ENCODE peak calls at places on chromosomes 3 and 15, in nine cellular contexts. I is NB4; T is OCI-LY7; X is NAMALWA; O is effector CD4-positive, alpha-beta T cell; H is iPS-NIHi11; P is GM20000; M is hippocampal formation; E is SW480. Y is an unnamed sample.

GRCh38 chr3:4776980-4777581 is 202.2 kb upstream of the BHLHE40 start:
- DNase-seq in I (peak; percentile 40), T (no peak), X (no peak), O (no peak), H (no peak), P (peak; percentile 70), M (no peak), E (no peak), Y (peak; percentile 4)

GRCh38 chr15:31440754-31441298 is 114.2 kb downstream of the KLF13 start:
- DNase-seq in I (no peak), T (no peak), X (no peak), O (no peak), H (peak; percentile 46), P (no peak), M (no peak), E (no peak), Y (peak; percentile 49)

GRCh38 chr3:47874913-47875312 is 72.0 kb downstream of the DHX30 start:
- DNase-seq in I (no peak), T (no peak), X (no peak), O (no peak), H (no peak), P (no peak), M (no peak), E (no peak), Y (no peak)

GRCh38 chr3:59425371-59425770 is 375.5 kb upstream of the CFAP20DC start:
- DNase-seq in I (no peak), T (no peak), X (no peak), O (no peak), H (no peak), P (no peak), M (no peak), E (no peak), Y (peak; percentile 75)

GRCh38 chr15:95499397-95499796 is 831.1 kb upstream of the NR2F2 start:
- DNase-seq in I (no peak), T (no peak), X (no peak), O (no peak), H (no peak), P (no peak), M (no peak), E (no peak), Y (peak; percentile 13)

GRCh38 chr3:58049143-58049785 is 41.0 kb downstream of the FLNB start:
- DNase-seq in I (no peak), T (no peak), X (no peak), O (no peak), H (peak; percentile 86), P (no peak), M (no peak), E (peak; percentile 97), Y (peak; percentile 96)

GRCh38 chr3:53229171-53229570 is 26.7 kb downstream of the TKT start:
- DNase-seq in I (no peak), T (no peak), X (no peak), O (no peak), H (peak; percentile 3), P (no peak), M (no peak), E (no peak), Y (no peak)

GRCh38 chr3:39126532-39127071 is 19.1 kb downstream of the TTC21A start:
- DNase-seq in I (peak; percentile 59), T (peak; percentile 48), X (peak; percentile 56), O (no peak), H (peak; percentile 60), P (no peak), M (no peak), E (peak; percentile 33), Y (peak; percentile 63)

GRCh38 chr3:21718161-21718765 is 32.7 kb downstream of the ZNF385D start:
- DNase-seq in I (no peak), T (no peak), X (no peak), O (no peak), H (no peak), P (no peak), M (no peak), E (no peak), Y (peak; percentile 96)

GRCh38 chr3:175433026-175433668 is 574.0 kb downstream of the NAALADL2 start:
- DNase-seq in I (no peak), T (no peak), X (no peak), O (no peak), H (no peak), P (no peak), M (no peak), E (no peak), Y (peak; percentile 93)

GRCh38 chr15:70486451-70487379 is 276.6 kb downstream of the UACA start:
- DNase-seq in I (peak; percentile 97), T (no peak), X (no peak), O (no peak), H (no peak), P (peak; percentile 81), M (no peak), E (peak; percentile 40), Y (peak; percentile 42)

GRCh38 chr15:27770086-27770607 is 329.0 kb downstream of the OCA2 start:
- DNase-seq in I (no peak), T (no peak), X (no peak), O (no peak), H (no peak), P (no peak), M (no peak), E (no peak), Y (no peak)

GRCh38 chr15:77599899-77600298 is 32.8 kb downstream of the LINGO1 start:
- DNase-seq in I (peak; percentile 79), T (peak; percentile 63), X (peak; percentile 76), O (no peak), H (peak; percentile 83), P (no peak), M (no peak), E (no peak), Y (peak; percentile 60)

GRCh38 chr3:55750525-55750924 is 263.4 kb upstream of the WNT5A start:
- DNase-seq in I (no peak), T (no peak), X (no peak), O (no peak), H (no peak), P (no peak), M (no peak), E (no peak), Y (peak; percentile 97)

GRCh38 chr3:158649791-158650190 is 5.5 kb downstream of the GFM1 start:
- DNase-seq in I (no peak), T (no peak), X (no peak), O (no peak), H (no peak), P (no peak), M (no peak), E (peak; percentile 79), Y (no peak)

GRCh38 chr3:8538904-8539303 is 37.3 kb downstream of the LMCD1 start:
- DNase-seq in I (no peak), T (no peak), X (no peak), O (no peak), H (no peak), P (no peak), M (no peak), E (no peak), Y (peak; percentile 81)

GRCh38 chr15:57323806-57324589 is 52.3 kb upstream of the CGNL1 start:
- DNase-seq in I (peak; percentile 41), T (peak; percentile 66), X (peak; percentile 85), O (no peak), H (peak; percentile 61), P (peak; percentile 66), M (no peak), E (peak; percentile 71), Y (peak; percentile 92)

GRCh38 chr3:119184808-119185690 is 11.7 kb downstream of the UPK1B start:
- DNase-seq in I (no peak), T (no peak), X (no peak), O (no peak), H (no peak), P (no peak), M (no peak), E (no peak), Y (peak; percentile 95)

GRCh38 chr3:151307583-151307982 is 9.0 kb downstream of the GPR87 start:
- DNase-seq in I (no peak), T (no peak), X (no peak), O (no peak), H (no peak), P (no peak), M (no peak), E (no peak), Y (no peak)

GRCh38 chr3:184481924-184482671 is 79.5 kb upstream of the EPHB3 start:
- DNase-seq in I (no peak), T (no peak), X (no peak), O (no peak), H (no peak), P (no peak), M (no peak), E (no peak), Y (no peak)

GRCh38 chr15:69599271-69599670 is 146.7 kb downstream of the RPLP1 start:
- DNase-seq in I (no peak), T (no peak), X (no peak), O (no peak), H (no peak), P (no peak), M (no peak), E (no peak), Y (no peak)

GRCh38 chr3:172070269-172070668 is 30.9 kb downstream of the FNDC3B start:
- DNase-seq in I (no peak), T (no peak), X (no peak), O (no peak), H (no peak), P (no peak), M (no peak), E (no peak), Y (no peak)

GRCh38 chr3:150589759-150590158 is 13.4 kb upstream of the SELENOT start:
- DNase-seq in I (no peak), T (no peak), X (no peak), O (no peak), H (no peak), P (no peak), M (no peak), E (no peak), Y (no peak)

GRCh38 chr3:66638717-66639116 is 137.9 kb upstream of the LRIG1 start:
- DNase-seq in I (peak; percentile 45), T (peak; percentile 45), X (peak; percentile 1), O (no peak), H (peak; percentile 44), P (no peak), M (no peak), E (no peak), Y (no peak)

GRCh38 chr3:16066975-16067374 is 107.5 kb upstream of the GALNT15 start:
- DNase-seq in I (no peak), T (no peak), X (no peak), O (no peak), H (no peak), P (no peak), M (no peak), E (no peak), Y (peak; percentile 100)

GRCh38 chr3:64445318-64446300 is 220.3 kb upstream of the PRICKLE2 start:
- DNase-seq in I (no peak), T (no peak), X (no peak), O (no peak), H (peak; percentile 91), P (peak; percentile 26), M (no peak), E (peak; percentile 58), Y (peak; percentile 42)